ENCODE peak calls at places on chromosomes 13 and 19, in six cellular contexts. D is IMR-90, Z is trophoblast cell, H is mesendoderm, R is H1, E is neuronal stem cell. W is an unnamed sample. For H3K36me3, the result is how much of the 10 kb centered on the place peaks cover.

GRCh38 chr19:1627194-1627593 is 21.9 kb upstream of the UQCR11 start:
- DNase-seq in Z (no peak), E (no peak), R (no peak), H (no peak), D (no peak), W (no peak)

GRCh38 chr13:90919153-90919552 is 428.3 kb upstream of the MIR17HG start:
- DNase-seq in Z (no peak), R (no peak), H (peak), E (no peak), D (no peak), W (no peak)

GRCh38 chr13:44698076-44698475 is 121.9 kb upstream of the TSC22D1 start:
- DNase-seq in R (no peak), Z (no peak), H (no peak), D (no peak), E (peak), W (no peak)

GRCh38 chr13:35146686-35147085 is 204.6 kb downstream of the NBEA start:
- DNase-seq in D (no peak), Z (no peak), H (no peak), E (no peak), R (no peak), W (no peak)

GRCh38 chr13:98481511-98481951 is 95.4 kb downstream of the STK24 start:
- DNase-seq in Z (no peak), R (no peak), H (no peak), D (peak), E (no peak), W (no peak)

GRCh38 chr19:629961-630714 is 3.2 kb downstream of the POLRMT start:
- DNase-seq in R (no peak), E (no peak), H (no peak), Z (no peak), D (no peak), W (no peak)

GRCh38 chr19:6421075-6422014 is 3.3 kb downstream of the KHSRP start:
- DNase-seq in E (no peak), D (no peak), R (no peak), H (no peak), Z (no peak), W (no peak)

GRCh38 chr13:31896427-31896826 is 135.1 kb upstream of the FRY start:
- DNase-seq in D (peak), R (no peak), E (no peak), H (peak), Z (no peak), W (peak)

GRCh38 chr13:44818428-44818827 is 170.8 kb downstream of the NUFIP1 start:
- DNase-seq in Z (peak), D (peak), E (peak), R (no peak), H (peak), W (peak)

GRCh38 chr13:100541882-100542545 is 46.6 kb downstream of the GGACT start:
- DNase-seq in R (no peak), D (no peak), H (no peak), E (no peak), Z (no peak), W (no peak)

GRCh38 chr13:37473035-37473434 is 125.5 kb downstream of the POSTN start:
- DNase-seq in Z (no peak), H (peak), E (no peak), R (no peak), D (no peak), W (no peak)

GRCh38 chr19:5481957-5482356 is 26.7 kb downstream of the ZNRF4 start:
- DNase-seq in Z (no peak), E (no peak), D (no peak), R (no peak), H (no peak), W (no peak)

GRCh38 chr19:54484451-54484850 is 11.4 kb upstream of the CDC42EP5 start:
- DNase-seq in E (no peak), Z (peak), R (no peak), H (no peak), D (no peak), W (no peak)

GRCh38 chr19:46115396-46116109 is 8.9 kb downstream of the IGFL3 start:
- DNase-seq in Z (no peak), R (no peak), H (no peak), D (peak), E (no peak), W (peak)

GRCh38 chr13:43472980-43473379 is 313.8 kb downstream of the ENOX1 start:
- DNase-seq in H (no peak), Z (no peak), R (no peak), D (no peak), E (no peak), W (no peak)

GRCh38 chr13:47796816-47797215 is 204.3 kb downstream of the SUCLA2 start:
- DNase-seq in R (no peak), D (no peak), E (no peak), Z (peak), H (no peak), W (no peak)

GRCh38 chr13:113880651-113881611 is 17.1 kb upstream of the GAS6 start:
- DNase-seq in H (no peak), D (no peak), E (no peak), R (no peak), Z (no peak), W (no peak)

GRCh38 chr13:103539721-103540120 is 473.5 kb upstream of the SLC10A2 start:
- DNase-seq in D (no peak), H (no peak), R (no peak), Z (no peak), E (no peak), W (no peak)

GRCh38 chr13:99656843-99657506 is 155.7 kb downstream of the TM9SF2 start:
- DNase-seq in Z (no peak), D (no peak), H (peak), E (no peak), R (no peak), W (no peak)

GRCh38 chr19:1445932-1446712 is 3.8 kb upstream of the APC2 start:
- DNase-seq in D (no peak), E (peak), R (no peak), Z (no peak), H (no peak), W (no peak)

GRCh38 chr19:16326401-16327130 is 1.9 kb downstream of the KLF2 start:
- DNase-seq in D (no peak), H (peak), E (no peak), R (no peak), Z (no peak), W (peak)

GRCh38 chr13:66087149-66087780 is 1142.9 kb downstream of the PCDH9 start:
- DNase-seq in Z (no peak), D (peak), E (no peak), H (no peak), R (no peak), W (peak)

GRCh38 chr19:13511947-13512346 is 5.7 kb upstream of the CACNA1A start:
- DNase-seq in Z (no peak), E (no peak), D (no peak), H (no peak), R (no peak), W (no peak)

GRCh38 chr19:40610396-40611064 is 9.4 kb downstream of the LTBP4 start:
- DNase-seq in D (no peak), E (no peak), H (no peak), Z (no peak), R (no peak), W (no peak)

GRCh38 chr13:93355094-93355493 is 128.5 kb downstream of the GPC6 start:
- DNase-seq in H (no peak), Z (no peak), D (no peak), R (no peak), E (no peak), W (no peak)

GRCh38 chr13:30147380-30147779 is 160.0 kb downstream of the KATNAL1 start:
- DNase-seq in D (no peak), Z (no peak), H (no peak), E (no peak), R (no peak), W (no peak)

GRCh38 chr13:26254583-26255102 is 714 bp downstream of the CDK8 start:
- DNase-seq in D (peak), R (no peak), H (peak), Z (peak), E (no peak), W (peak)

GRCh38 chr13:30463820-30464495 is 1.8 kb downstream of the HMGB1 start:
- DNase-seq in E (no peak), R (no peak), H (peak), D (peak), Z (peak), W (peak)

GRCh38 chr13:50509771-50510441 is 333.6 kb downstream of the DLEU7 start:
- DNase-seq in H (peak), E (no peak), Z (no peak), R (no peak), D (peak), W (peak)

GRCh38 chr19:17234911-17235617 is 9.0 kb downstream of the OCEL1 start:
- DNase-seq in R (no peak), Z (no peak), D (peak), E (no peak), H (peak), W (peak)

GRCh38 chr13:78102121-78102677 is 183.6 kb upstream of the EDNRB start:
- DNase-seq in E (no peak), R (no peak), Z (no peak), H (no peak), D (peak), W (peak)

GRCh38 chr19:932647-933552 is 7.1 kb downstream of the ARID3A start:
- DNase-seq in Z (peak), E (no peak), R (no peak), D (peak), H (no peak), W (peak)

GRCh38 chr13:48731957-48732569 is 78.3 kb downstream of the CYSLTR2 start:
- DNase-seq in H (peak), R (peak), Z (peak), D (no peak), E (peak), W (no peak)

GRCh38 chr13:79779061-79779460 is 298.1 kb downstream of the NDFIP2 start:
- DNase-seq in E (no peak), R (no peak), Z (no peak), D (no peak), H (no peak), W (no peak)

DNA sequence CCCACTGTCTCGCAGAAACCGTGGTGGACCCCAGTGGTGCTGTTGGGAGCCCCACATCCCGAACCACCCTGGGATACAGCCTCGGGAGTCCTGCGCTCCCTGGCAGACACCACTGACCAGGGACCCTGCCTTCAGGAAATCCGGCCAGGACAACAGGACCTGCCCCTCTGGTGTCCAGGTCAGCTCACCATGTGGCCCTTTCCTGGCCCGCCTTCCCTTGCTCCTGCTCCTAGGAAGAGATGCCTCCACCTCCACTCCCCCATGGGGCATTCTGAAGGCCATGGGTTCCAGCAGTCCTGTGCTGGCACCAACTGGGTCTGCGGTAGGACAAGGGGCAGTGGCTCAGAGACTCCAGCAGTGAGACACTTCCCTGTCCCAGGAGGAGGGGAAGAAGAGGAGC is 22.5 kb upstream of the SLC7A10 start:
- DNase-seq in H (no peak), R (no peak), D (no peak), Z (no peak), E (no peak), W (no peak)
- H2BK120ac ChIP-seq in H (no peak), R (no peak), D (no peak), Z (peak), E (no peak), W (no peak)

GRCh38 chr19:38712161-38712748 is 32.0 kb downstream of the CAPN12 start:
- DNase-seq in Z (no peak), H (no peak), E (no peak), R (no peak), D (no peak), W (no peak)

GRCh38 chr19:38714354-38714778 is 29.9 kb downstream of the CAPN12 start:
- DNase-seq in H (no peak), D (no peak), E (no peak), R (no peak), Z (no peak), W (no peak)

GRCh38 chr19:38713865-38714264 is 30.4 kb downstream of the CAPN12 start:
- DNase-seq in Z (no peak), E (no peak), R (no peak), D (no peak), H (no peak), W (no peak)

GRCh38 chr19:38711726-38712153 is 32.5 kb downstream of the CAPN12 start:
- DNase-seq in D (peak), R (no peak), H (no peak), Z (no peak), E (no peak), W (peak)

DNA sequence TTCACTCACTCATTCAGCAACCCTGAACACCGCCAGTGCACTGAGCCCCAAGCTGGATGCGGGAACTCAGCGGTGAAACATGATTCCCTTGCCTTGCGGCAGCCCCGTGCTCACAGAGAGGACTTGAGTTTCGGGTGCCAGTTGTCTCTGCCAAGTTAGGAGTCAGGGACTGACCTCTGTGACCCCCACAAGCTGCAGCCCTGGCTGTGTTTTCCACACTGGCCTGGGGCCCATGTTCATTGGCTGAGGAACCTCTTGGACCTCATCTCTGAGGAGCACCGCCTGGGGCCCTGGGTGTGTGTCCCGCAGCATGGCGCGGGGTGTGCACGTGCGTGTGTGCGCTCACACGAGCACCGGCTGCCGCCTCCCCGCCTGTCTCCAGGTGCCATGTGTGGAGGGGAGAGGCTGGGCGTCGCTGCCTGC is 31.0 kb downstream of the CAPN12 start:
- DNase-seq in Z (no peak), E (no peak), R (no peak), D (peak), H (no peak), W (no peak)
- H3K36me3 ChIP-seq in Z (half or more), E (half or more), R (half or more), D (half or more), H (under half), W (half or more)

DNA sequence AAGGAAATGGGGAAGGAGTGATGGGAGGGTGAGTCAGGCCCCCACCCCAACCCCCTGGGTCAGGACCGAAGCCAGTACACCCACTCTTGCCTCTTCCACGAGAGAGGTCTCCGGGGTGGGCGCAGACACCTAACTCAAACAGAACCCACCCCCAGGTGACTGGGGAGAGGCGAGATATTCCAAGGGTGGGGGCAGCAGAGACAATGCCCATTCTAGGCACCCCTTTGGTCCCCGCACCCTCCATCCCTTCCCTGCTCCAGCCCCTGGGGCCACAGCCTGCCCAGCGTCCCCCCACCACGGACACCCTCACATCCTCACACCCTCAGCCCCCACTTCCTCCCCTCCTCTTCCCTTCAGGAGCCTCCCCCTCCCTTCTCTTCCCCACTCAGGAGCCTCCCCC is 682 bp downstream of the ZSCAN18 start:
- DNase-seq in H (no peak), Z (no peak), R (no peak), D (no peak), E (no peak), W (no peak)
- H2BK120ac ChIP-seq in H (no peak), Z (no peak), R (no peak), D (no peak), E (no peak), W (no peak)

GRCh38 chr19:18846862-18847515 is 15.2 kb downstream of the UPF1 start:
- DNase-seq in Z (peak), R (no peak), H (peak), D (peak), E (peak), W (peak)
- H3K36me3 ChIP-seq in Z (under half), R (under half), H (under half), D (under half), E (under half), W (under half)

DNA sequence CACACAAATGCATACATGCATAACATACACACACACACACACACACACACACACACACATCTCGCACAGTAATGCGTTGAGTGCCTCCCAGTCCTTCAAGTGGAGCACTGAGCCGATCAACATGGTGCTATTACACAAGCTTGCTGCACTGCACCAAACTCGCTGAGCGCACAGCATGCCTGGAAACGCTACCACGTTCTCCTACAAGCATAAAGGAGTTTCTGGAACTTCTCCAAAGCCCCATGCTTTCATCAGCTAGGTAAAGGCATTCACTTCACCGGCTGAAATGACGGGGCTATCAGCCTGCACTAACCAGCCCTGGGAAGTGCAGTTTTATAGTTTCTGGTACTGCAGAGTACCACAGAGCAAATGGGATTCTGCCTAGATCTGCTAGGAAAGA is 92.7 kb downstream of the FGF14 start:
- DNase-seq in R (no peak), Z (no peak), D (no peak), E (no peak), H (no peak), W (no peak)
- H2BK120ac ChIP-seq in R (no peak), Z (no peak), D (no peak), E (no peak), H (no peak), W (no peak)